ENCODE peak calls at places on chromosomes 11 and 22, in six cellular contexts. One of them, this sample, is unnamed.

GRCh38 chr11:128568166-128568778 is 19.1 kb downstream of the ETS1 start:
- DNase-seq in right atrium auricular region: no peak
- DNase-seq in naive thymus-derived CD8-positive, alpha-beta T cell: no peak
- DNase-seq in adipocyte: no peak
- DNase-seq in DMS153: no peak
- DNase-seq in ovary: no peak
- DNase-seq in this sample: no peak

GRCh38 chr11:76236092-76237026 is 30.1 kb upstream of the WNT11 start:
- DNase-seq in right atrium auricular region: peak
- DNase-seq in adipocyte: peak
- DNase-seq in DMS153: no peak
- DNase-seq in naive thymus-derived CD8-positive, alpha-beta T cell: no peak
- DNase-seq in ovary: no peak
- DNase-seq in this sample: peak

GRCh38 chr22:31343235-31344191 is 2.6 kb downstream of the PATZ1 start:
- DNase-seq in adipocyte: peak
- DNase-seq in right atrium auricular region: no peak
- DNase-seq in naive thymus-derived CD8-positive, alpha-beta T cell: no peak
- DNase-seq in DMS153: peak
- DNase-seq in ovary: peak
- DNase-seq in this sample: peak

GRCh38 chr11:100890779-100891178 is 203.7 kb downstream of the ARHGAP42 start:
- DNase-seq in ovary: no peak
- DNase-seq in naive thymus-derived CD8-positive, alpha-beta T cell: no peak
- DNase-seq in DMS153: no peak
- DNase-seq in adipocyte: peak
- DNase-seq in right atrium auricular region: no peak
- DNase-seq in this sample: peak

GRCh38 chr11:93733474-93733873 is 7.8 kb downstream of the TAF1D start:
- DNase-seq in ovary: no peak
- DNase-seq in right atrium auricular region: no peak
- DNase-seq in DMS153: no peak
- DNase-seq in naive thymus-derived CD8-positive, alpha-beta T cell: no peak
- DNase-seq in adipocyte: no peak
- DNase-seq in this sample: no peak

GRCh38 chr11:22634897-22635629 is 9.4 kb upstream of the FANCF start:
- DNase-seq in right atrium auricular region: no peak
- DNase-seq in naive thymus-derived CD8-positive, alpha-beta T cell: no peak
- DNase-seq in adipocyte: no peak
- DNase-seq in DMS153: peak
- DNase-seq in ovary: peak
- DNase-seq in this sample: peak

GRCh38 chr22:19984201-19984753 is 32.3 kb downstream of the ARVCF start:
- DNase-seq in right atrium auricular region: no peak
- DNase-seq in naive thymus-derived CD8-positive, alpha-beta T cell: no peak
- DNase-seq in DMS153: no peak
- DNase-seq in adipocyte: peak
- DNase-seq in ovary: peak
- DNase-seq in this sample: peak

GRCh38 chr11:38952698-38953097 is 2354.7 kb upstream of the RAG2 start:
- DNase-seq in right atrium auricular region: no peak
- DNase-seq in ovary: no peak
- DNase-seq in adipocyte: no peak
- DNase-seq in naive thymus-derived CD8-positive, alpha-beta T cell: no peak
- DNase-seq in DMS153: no peak
- DNase-seq in this sample: no peak

GRCh38 chr11:111585371-111585770 is 16.9 kb upstream of the SIK2 start:
- DNase-seq in naive thymus-derived CD8-positive, alpha-beta T cell: no peak
- DNase-seq in right atrium auricular region: no peak
- DNase-seq in adipocyte: peak
- DNase-seq in ovary: no peak
- DNase-seq in DMS153: no peak
- DNase-seq in this sample: peak

GRCh38 chr22:33519140-33519973 is 400.9 kb downstream of the LARGE1 start:
- DNase-seq in adipocyte: peak
- DNase-seq in ovary: peak
- DNase-seq in DMS153: peak
- DNase-seq in naive thymus-derived CD8-positive, alpha-beta T cell: no peak
- DNase-seq in right atrium auricular region: no peak
- DNase-seq in this sample: peak

GRCh38 chr11:113462830-113463229 is 12.4 kb downstream of the DRD2 start:
- DNase-seq in naive thymus-derived CD8-positive, alpha-beta T cell: no peak
- DNase-seq in ovary: no peak
- DNase-seq in DMS153: no peak
- DNase-seq in adipocyte: no peak
- DNase-seq in right atrium auricular region: no peak
- DNase-seq in this sample: no peak

GRCh38 chr22:44543781-44544181 is 45.7 kb upstream of the RTL6 start:
- DNase-seq in naive thymus-derived CD8-positive, alpha-beta T cell: no peak
- DNase-seq in right atrium auricular region: no peak
- DNase-seq in adipocyte: no peak
- DNase-seq in DMS153: no peak
- DNase-seq in ovary: no peak
- DNase-seq in this sample: no peak

GRCh38 chr11:117657801-117658200 is 139.2 kb downstream of the DSCAML1 start:
- DNase-seq in adipocyte: no peak
- DNase-seq in DMS153: peak
- DNase-seq in right atrium auricular region: no peak
- DNase-seq in ovary: no peak
- DNase-seq in naive thymus-derived CD8-positive, alpha-beta T cell: no peak
- DNase-seq in this sample: no peak

GRCh38 chr11:122108192-122108799 is 7.7 kb downstream of the BLID start:
- DNase-seq in right atrium auricular region: no peak
- DNase-seq in ovary: no peak
- DNase-seq in DMS153: no peak
- DNase-seq in adipocyte: no peak
- DNase-seq in naive thymus-derived CD8-positive, alpha-beta T cell: no peak
- DNase-seq in this sample: peak

GRCh38 chr11:18408558-18409242 is 3.4 kb upstream of the LDHC start:
- DNase-seq in DMS153: no peak
- DNase-seq in naive thymus-derived CD8-positive, alpha-beta T cell: no peak
- DNase-seq in adipocyte: no peak
- DNase-seq in right atrium auricular region: no peak
- DNase-seq in ovary: no peak
- DNase-seq in this sample: peak

GRCh38 chr11:130848361-130849214 is 67.7 kb downstream of the SNX19 start:
- DNase-seq in naive thymus-derived CD8-positive, alpha-beta T cell: no peak
- DNase-seq in DMS153: no peak
- DNase-seq in ovary: no peak
- DNase-seq in right atrium auricular region: no peak
- DNase-seq in adipocyte: no peak
- DNase-seq in this sample: no peak

GRCh38 chr11:7576671-7577225 is 62.9 kb downstream of the PPFIBP2 start:
- DNase-seq in naive thymus-derived CD8-positive, alpha-beta T cell: no peak
- DNase-seq in adipocyte: peak
- DNase-seq in ovary: peak
- DNase-seq in DMS153: no peak
- DNase-seq in right atrium auricular region: no peak
- DNase-seq in this sample: no peak

GRCh38 chr11:67268684-67269268 is 2.5 kb downstream of the GRK2 start:
- DNase-seq in right atrium auricular region: no peak
- DNase-seq in DMS153: no peak
- DNase-seq in naive thymus-derived CD8-positive, alpha-beta T cell: no peak
- DNase-seq in ovary: no peak
- DNase-seq in adipocyte: no peak
- DNase-seq in this sample: no peak

GRCh38 chr11:12764187-12764914 is 90.1 kb downstream of the TEAD1 start:
- DNase-seq in right atrium auricular region: no peak
- DNase-seq in adipocyte: no peak
- DNase-seq in ovary: no peak
- DNase-seq in naive thymus-derived CD8-positive, alpha-beta T cell: no peak
- DNase-seq in DMS153: no peak
- DNase-seq in this sample: no peak

This sample was measured in mesenchymal stem cell.